ENCODE peak calls at places on chromosomes 2 and 18, in six cellular contexts. C is B cell, O is glutamatergic neuron, T is fibroblast of pulmonary artery, Z is fibroblast of the aortic adventitia, N is MM.1S. P is an unnamed sample.

GRCh38 chr2:216619411-216620393 is 13.5 kb upstream of the IGFBP2 start:
- DNase-seq in C (no peak), O (peak), T (peak), Z (peak), N (no peak), P (no peak)

GRCh38 chr2:37836270-37836669 is 88.8 kb upstream of the RMDN2 start:
- DNase-seq in C (no peak), O (no peak), T (no peak), Z (no peak), N (no peak), P (no peak)

GRCh38 chr18:79717059-79717458 is 37.5 kb downstream of the CTDP1 start:
- DNase-seq in C (no peak), O (no peak), T (no peak), Z (no peak), N (no peak), P (no peak)

GRCh38 chr2:240499309-240500301 is 58.2 kb downstream of the ANKMY1 start:
- DNase-seq in C (peak), O (no peak), T (no peak), Z (no peak), N (no peak), P (no peak)

GRCh38 chr2:201661366-201661765 is 18.1 kb upstream of the TMEM237 start:
- DNase-seq in C (no peak), O (no peak), T (peak), Z (no peak), N (no peak), P (no peak)

GRCh38 chr2:30631051-30631671 is 176.1 kb downstream of the CAPN13 start:
- DNase-seq in C (peak), O (no peak), T (no peak), Z (no peak), N (peak), P (no peak)

GRCh38 chr18:9403795-9404564 is 69.4 kb downstream of the TWSG1 start:
- DNase-seq in C (no peak), O (no peak), T (no peak), Z (peak), N (no peak), P (no peak)

GRCh38 chr2:176002684-176003225 is 688 bp upstream of the LNPK start:
- DNase-seq in C (no peak), O (peak), T (peak), Z (no peak), N (no peak), P (peak)

GRCh38 chr2:188695953-188696352 is 278.2 kb upstream of the COL3A1 start:
- DNase-seq in C (no peak), O (no peak), T (peak), Z (peak), N (no peak), P (no peak)

GRCh38 chr2:42949125-42949524 is 156.7 kb upstream of the HAAO start:
- DNase-seq in C (peak), O (no peak), T (no peak), Z (no peak), N (peak), P (no peak)

GRCh38 chr2:10368491-10369231 is 66.0 kb downstream of the HPCAL1 start:
- DNase-seq in C (no peak), O (no peak), T (no peak), Z (no peak), N (no peak), P (no peak)

GRCh38 chr2:149410701-149411484 is 80.5 kb downstream of the LYPD6 start:
- DNase-seq in C (no peak), O (no peak), T (no peak), Z (peak), N (no peak), P (no peak)

GRCh38 chr2:27109083-27109482 is 9.8 kb downstream of the CGREF1 start:
- DNase-seq in C (no peak), O (no peak), T (no peak), Z (no peak), N (no peak), P (no peak)

GRCh38 chr2:129722306-129723020 is 257.0 kb upstream of the RAB6C start:
- DNase-seq in C (no peak), O (no peak), T (no peak), Z (no peak), N (no peak), P (no peak)

GRCh38 chr2:144364988-144365738 is 154.8 kb downstream of the ZEB2 start:
- DNase-seq in C (no peak), O (no peak), T (peak), Z (no peak), N (no peak), P (peak)

GRCh38 chr2:114754907-114755563 is 312.6 kb downstream of the DPP10 start:
- DNase-seq in C (no peak), O (no peak), T (no peak), Z (no peak), N (no peak), P (no peak)

GRCh38 chr2:239402666-239403065 is 1.8 kb upstream of the HDAC4 start:
- DNase-seq in C (no peak), O (no peak), T (no peak), Z (no peak), N (no peak), P (no peak)

GRCh38 chr18:50282521-50283335 is 1.4 kb upstream of the MBD1 start:
- DNase-seq in C (peak), O (no peak), T (no peak), Z (no peak), N (no peak), P (no peak)

GRCh38 chr18:50281972-50282520 is 723 bp upstream of the MBD1 start:
- DNase-seq in C (no peak), O (no peak), T (no peak), Z (no peak), N (no peak), P (no peak)

GRCh38 chr18:50280707-50281294 is 522 bp downstream of the MBD1 start:
- DNase-seq in C (no peak), O (no peak), T (no peak), Z (no peak), N (no peak), P (no peak)

GRCh38 chr18:50279752-50280151 is 1.6 kb downstream of the MBD1 start:
- DNase-seq in C (no peak), O (no peak), T (no peak), Z (no peak), N (no peak), P (no peak)

DNA sequence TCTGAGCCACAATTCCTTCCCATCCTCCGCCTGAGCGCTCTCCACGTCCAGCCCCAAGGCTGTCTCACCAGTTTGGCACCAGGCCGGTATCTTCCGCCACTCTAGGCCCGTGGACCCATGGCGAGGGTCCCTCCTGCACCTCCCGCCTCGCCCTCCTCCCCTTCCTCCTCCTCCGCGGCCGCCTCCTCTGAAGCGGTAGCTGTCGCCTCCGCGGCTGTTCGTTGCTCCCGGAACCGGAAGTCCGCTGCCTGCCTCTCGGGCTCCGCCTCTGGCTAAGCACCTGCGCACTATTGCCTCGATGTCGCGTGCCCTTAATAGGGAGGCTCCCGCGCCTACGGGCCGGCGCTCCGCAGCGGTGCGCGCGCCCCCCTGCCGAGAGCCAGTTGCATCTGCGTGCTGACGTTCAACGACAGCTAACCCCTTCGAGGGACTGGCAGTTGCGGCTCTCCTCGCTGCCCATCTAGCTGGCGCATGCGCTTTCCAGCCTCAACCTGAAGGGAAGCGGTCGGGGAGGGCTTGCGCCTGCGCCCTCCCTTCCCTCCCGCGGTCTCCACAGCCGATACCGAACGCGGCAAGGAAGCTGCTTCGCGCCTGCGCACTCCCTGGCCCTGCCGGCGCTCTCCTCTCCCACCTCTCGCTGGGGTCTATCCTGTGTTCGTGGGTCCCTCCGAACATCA is at the start of gene MBD1:
- DNase-seq in C (peak), O (peak), T (peak), Z (peak), N (peak), P (peak)
- TF ChIP-seq CTCF in C (no peak), O (no peak), T (no peak), Z (peak), N (peak), P (peak)

DNA sequence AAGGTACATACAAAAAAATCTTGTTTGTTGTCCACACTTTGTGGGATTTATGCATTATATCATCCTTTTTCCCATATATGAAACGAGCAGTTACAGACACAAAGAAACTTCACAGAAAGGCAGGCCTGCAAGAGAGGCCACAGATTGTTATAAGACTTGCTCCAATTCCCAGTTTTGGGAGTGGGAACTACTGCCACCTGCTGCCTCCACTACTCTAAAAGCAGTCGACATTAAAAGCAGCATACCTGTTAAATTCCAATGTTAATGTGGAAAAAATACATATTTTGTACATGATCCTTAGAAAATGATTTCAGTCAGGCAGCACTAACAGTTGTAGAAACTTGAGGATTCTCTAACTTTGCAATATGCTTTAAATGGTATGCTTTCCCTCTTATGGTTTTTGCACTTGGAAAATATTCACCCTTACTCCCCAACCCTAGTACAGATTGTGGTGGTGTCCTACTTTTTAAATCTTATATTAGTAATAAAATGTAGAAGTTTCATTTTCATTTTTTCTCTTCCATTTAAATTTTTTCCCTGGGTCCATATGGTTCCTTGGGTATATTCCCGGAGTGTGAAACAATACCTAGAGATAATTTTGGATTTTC is 37.9 kb downstream of the SLC38A11 start:
- DNase-seq in C (no peak), O (no peak), T (peak), Z (peak), N (no peak), P (no peak)
- TF ChIP-seq CTCF in C (no peak), O (no peak), T (peak), Z (peak), N (peak), P (peak)

GRCh38 chr2:120460511-120460910 is 114.6 kb downstream of the INHBB start:
- DNase-seq in C (no peak), O (no peak), T (no peak), Z (no peak), N (no peak), P (no peak)

GRCh38 chr2:120453635-120453998 is 107.7 kb downstream of the INHBB start:
- DNase-seq in C (no peak), O (no peak), T (peak), Z (peak), N (no peak), P (no peak)

GRCh38 chr2:120454993-120455789 is 109.3 kb downstream of the INHBB start:
- DNase-seq in C (no peak), O (no peak), T (peak), Z (peak), N (no peak), P (no peak)

GRCh38 chr2:120452945-120453634 is 107.2 kb downstream of the INHBB start:
- DNase-seq in C (no peak), O (peak), T (no peak), Z (no peak), N (no peak), P (no peak)

GRCh38 chr2:120456867-120457266 is 110.9 kb downstream of the INHBB start:
- DNase-seq in C (no peak), O (no peak), T (no peak), Z (no peak), N (no peak), P (no peak)
- TF ChIP-seq CTCF in C (no peak), O (no peak), T (no peak), Z (no peak), N (no peak), P (no peak)

GRCh38 chr2:16617282-16618266 is 48.1 kb downstream of the CYRIA start:
- DNase-seq in C (no peak), O (peak), T (peak), Z (peak), N (no peak), P (no peak)
- TF ChIP-seq CTCF in C (no peak), O (peak), T (peak), Z (peak), N (peak), P (peak)

DNA sequence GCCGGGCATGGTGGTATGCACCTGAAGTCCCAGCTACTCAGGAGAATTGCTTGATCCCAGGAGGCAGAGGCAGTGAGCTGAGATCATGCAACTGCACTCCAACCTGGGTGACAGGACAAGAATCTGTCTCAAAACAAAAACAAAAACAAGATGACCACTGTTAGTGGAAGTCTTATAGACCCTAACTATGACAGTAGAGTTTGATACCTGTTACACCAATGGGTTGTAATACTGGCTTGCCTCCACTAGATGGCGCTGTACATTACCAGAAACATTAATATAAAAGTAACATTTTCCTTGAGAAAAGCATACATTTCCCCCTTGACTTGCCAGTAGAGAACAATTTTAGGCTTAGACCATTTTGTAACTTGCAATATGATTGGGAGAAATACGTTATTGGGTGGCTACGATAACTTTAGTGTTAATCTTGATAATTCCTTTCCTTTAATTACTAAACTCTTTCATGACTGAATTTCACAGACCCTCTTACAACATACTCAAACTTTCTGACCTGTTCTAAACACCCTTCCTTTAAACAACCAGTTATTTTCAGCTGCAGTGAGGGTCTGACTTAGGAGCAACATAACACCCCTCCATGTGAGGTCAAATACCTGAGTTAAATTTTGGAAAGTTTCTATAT is 19.5 kb downstream of the SLC25A52 start:
- DNase-seq in C (peak), O (peak), T (peak), Z (peak), N (peak), P (no peak)
- TF ChIP-seq CTCF in C (peak), O (peak), T (peak), Z (peak), N (peak), P (peak)

GRCh38 chr2:230811508-230811907 is 53.2 kb upstream of the ITM2C start:
- DNase-seq in C (no peak), O (no peak), T (peak), Z (peak), N (no peak), P (no peak)

GRCh38 chr2:230819433-230819832 is 45.3 kb upstream of the ITM2C start:
- DNase-seq in C (no peak), O (no peak), T (no peak), Z (no peak), N (no peak), P (no peak)

GRCh38 chr2:230812041-230812440 is 52.7 kb upstream of the ITM2C start:
- DNase-seq in C (no peak), O (no peak), T (no peak), Z (no peak), N (no peak), P (no peak)

GRCh38 chr2:230816735-230817134 is 48.0 kb upstream of the ITM2C start:
- DNase-seq in C (no peak), O (no peak), T (no peak), Z (no peak), N (no peak), P (no peak)

GRCh38 chr2:230814616-230815015 is 50.1 kb upstream of the ITM2C start:
- DNase-seq in C (no peak), O (no peak), T (peak), Z (peak), N (no peak), P (peak)
- TF ChIP-seq CTCF in C (peak), O (no peak), T (peak), Z (peak), N (peak), P (peak)

DNA sequence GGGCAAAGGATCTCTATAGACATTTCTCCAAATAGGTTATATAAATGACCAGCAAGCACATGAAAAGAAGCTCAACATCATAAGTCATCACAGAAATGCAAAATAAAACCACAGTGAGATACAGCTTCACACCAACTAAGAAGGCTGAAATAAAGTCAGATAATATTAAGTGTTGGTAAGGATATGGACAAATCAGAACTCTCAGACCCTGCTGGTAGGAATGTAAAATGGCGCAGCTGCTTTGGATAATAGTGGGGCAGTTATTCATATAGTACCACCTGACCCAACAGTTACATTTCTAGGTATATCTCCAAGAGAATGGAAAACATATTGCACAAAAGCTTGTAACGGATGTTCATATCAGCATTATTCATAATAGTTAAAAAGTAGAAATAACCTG is 14.0 kb downstream of the EPB41L5 start:
- DNase-seq in C (no peak), O (no peak), T (no peak), Z (no peak), N (no peak), P (no peak)
- TF ChIP-seq CTCF in C (no peak), O (peak), T (peak), Z (peak), N (no peak), P (no peak)

GRCh38 chr18:31614044-31614443 is 22.4 kb downstream of the TTR start:
- DNase-seq in C (no peak), O (no peak), T (no peak), Z (no peak), N (no peak), P (no peak)

GRCh38 chr18:31612124-31612523 is 20.4 kb downstream of the TTR start:
- DNase-seq in C (no peak), O (no peak), T (no peak), Z (no peak), N (no peak), P (no peak)

GRCh38 chr18:31609886-31610646 is 18.4 kb downstream of the TTR start:
- DNase-seq in C (no peak), O (no peak), T (no peak), Z (no peak), N (no peak), P (no peak)

GRCh38 chr18:31611511-31611910 is 19.8 kb downstream of the TTR start:
- DNase-seq in C (no peak), O (no peak), T (no peak), Z (no peak), N (no peak), P (no peak)

DNA sequence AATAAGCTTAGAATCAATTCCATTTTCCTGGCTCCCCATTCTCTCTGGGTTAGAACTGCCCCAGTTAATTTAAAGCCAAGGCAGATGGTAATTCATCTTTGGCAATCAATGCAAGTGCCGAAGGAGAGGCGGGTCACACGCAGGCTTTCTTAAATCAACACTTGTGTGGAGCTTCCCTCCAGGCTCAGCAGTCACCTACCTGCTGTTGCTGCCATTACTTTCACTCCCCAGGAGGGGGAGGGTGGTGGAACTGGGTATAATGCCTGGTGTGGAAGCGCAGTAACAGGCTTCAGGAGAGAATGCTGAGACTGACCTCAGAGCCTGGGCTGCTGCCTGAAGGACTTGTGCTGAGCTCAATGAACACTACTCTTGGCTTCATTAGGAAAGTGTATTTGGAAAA is 19.2 kb downstream of the TTR start:
- DNase-seq in C (no peak), O (peak), T (peak), Z (peak), N (no peak), P (no peak)
- TF ChIP-seq CTCF in C (no peak), O (peak), T (peak), Z (peak), N (no peak), P (no peak)

DNA sequence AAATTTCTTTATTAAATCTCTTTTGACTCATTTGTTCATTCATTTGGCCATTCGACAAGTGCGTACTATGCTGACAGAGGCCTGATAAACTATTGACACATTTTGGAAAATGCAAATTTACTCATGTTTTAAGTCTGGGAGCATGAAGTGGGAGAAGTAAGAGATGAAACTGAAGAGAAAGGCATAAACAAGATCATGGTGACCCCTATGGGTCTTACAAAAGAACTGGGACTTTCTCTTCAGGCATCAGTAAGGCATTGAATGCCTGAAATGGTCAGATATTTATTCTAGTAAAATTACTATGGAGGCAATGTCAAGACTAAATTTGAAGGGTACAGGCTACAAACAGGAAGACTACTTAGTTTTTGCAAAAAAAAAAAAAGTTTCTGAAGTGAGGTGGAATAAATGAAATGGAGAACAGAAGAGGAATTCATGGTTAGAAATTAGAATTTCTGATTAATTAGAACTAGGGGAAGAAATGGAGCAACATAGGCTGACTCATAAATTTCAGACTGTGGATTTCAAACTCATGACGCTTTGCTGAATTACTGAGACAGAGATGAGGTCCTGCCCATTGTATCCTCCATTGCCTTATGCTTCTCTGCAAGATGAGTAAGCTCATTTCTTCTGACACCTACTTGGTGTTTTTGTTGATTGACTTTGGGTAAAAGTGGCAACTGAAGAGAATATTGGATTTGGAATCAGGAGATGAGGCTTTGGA is 32.7 kb downstream of the VSNL1 start:
- DNase-seq in C (no peak), O (no peak), T (no peak), Z (peak), N (no peak), P (peak)
- TF ChIP-seq CTCF in C (no peak), O (no peak), T (peak), Z (peak), N (peak), P (peak)

P was measured in GM13977.